ENCODE peak calls at places on chromosomes 4 and X, in six cellular contexts. Q, B, S, G, H and N are unnamed samples.

GRCh38 chr4:1712216-1713002 is at the start of gene SLBP:
- DNase-seq in Q (peak; percentile 93), B (peak; percentile 91), S (peak; percentile 92), G (peak; percentile 64), H (peak; percentile 90), N (peak; percentile 83)

GRCh38 chrX:41973208-41973607 is 49.9 kb upstream of the CASK start:
- DNase-seq in Q (no peak), B (no peak), S (no peak), G (no peak), H (no peak), N (no peak)

GRCh38 chr4:128553665-128554515 is 255.6 kb upstream of the JADE1 start:
- DNase-seq in Q (no peak), B (no peak), S (no peak), G (no peak), H (no peak), N (no peak)

GRCh38 chr4:55793479-55793878 is 26.1 kb upstream of the EXOC1L start:
- DNase-seq in Q (no peak), B (no peak), S (no peak), G (no peak), H (no peak), N (no peak)

GRCh38 chr4:152945639-152946038 is 9.5 kb downstream of the FHDC1 start:
- DNase-seq in Q (no peak), B (no peak), S (no peak), G (no peak), H (no peak), N (no peak)

GRCh38 chrX:100939336-100939735 is 10.6 kb upstream of the XKRX start:
- DNase-seq in Q (no peak), B (no peak), S (no peak), G (no peak), H (no peak), N (no peak)

GRCh38 chrX:46571423-46572294 is 1.9 kb upstream of the CHST7 start:
- DNase-seq in Q (no peak), B (peak; percentile 25), S (no peak), G (no peak), H (no peak), N (no peak)

GRCh38 chr4:26113339-26113940 is 199.4 kb downstream of the SMIM20 start:
- DNase-seq in Q (no peak), B (no peak), S (no peak), G (no peak), H (no peak), N (no peak)

GRCh38 chr4:168587326-168588125 is 90.7 kb downstream of the PALLD start:
- DNase-seq in Q (peak; percentile 89), B (no peak), S (no peak), G (no peak), H (no peak), N (no peak)

GRCh38 chr4:130090427-130090826 is 994.5 kb downstream of the C4orf33 start:
- DNase-seq in Q (no peak), B (no peak), S (no peak), G (no peak), H (no peak), N (no peak)

GRCh38 chrX:129930941-129931410 is 25.0 kb downstream of the UTP14A start:
- DNase-seq in Q (no peak), B (no peak), S (no peak), G (no peak), H (no peak), N (no peak)

GRCh38 chr4:7067147-7067522 is 729 bp downstream of the GRPEL1 start:
- DNase-seq in Q (no peak), B (peak; percentile 40), S (no peak), G (no peak), H (no peak), N (no peak)

GRCh38 chrX:117995378-117995777 is 121.2 kb downstream of the KLHL13 start:
- DNase-seq in Q (no peak), B (no peak), S (no peak), G (no peak), H (no peak), N (no peak)

GRCh38 chr4:76584235-76585152 is 149.5 kb downstream of the SHROOM3 start:
- DNase-seq in Q (no peak), B (no peak), S (no peak), G (no peak), H (no peak), N (no peak)

GRCh38 chr4:169282429-169283113 is 11.8 kb upstream of the SH3RF1 start:
- DNase-seq in Q (no peak), B (no peak), S (no peak), G (no peak), H (no peak), N (no peak)

GRCh38 chr4:184385705-184386141 is 88.6 kb downstream of the IRF2 start:
- DNase-seq in Q (no peak), B (peak; percentile 92), S (no peak), G (no peak), H (no peak), N (no peak)

GRCh38 chrX:106862972-106863688 is 40.0 kb downstream of the RIPPLY1 start:
- DNase-seq in Q (peak; percentile 1), B (peak; percentile 3), S (no peak), G (peak; percentile 15), H (no peak), N (peak; percentile 18)

GRCh38 chrX:68354869-68355628 is 78.2 kb downstream of the OPHN1 start:
- DNase-seq in Q (no peak), B (no peak), S (no peak), G (no peak), H (no peak), N (no peak)

GRCh38 chr4:146916479-146917076 is 29.1 kb downstream of the TTC29 start:
- DNase-seq in Q (peak; percentile 26), B (peak; percentile 10), S (peak; percentile 25), G (no peak), H (peak; percentile 2), N (peak; percentile 6)

GRCh38 chr4:42306221-42307109 is 90.8 kb upstream of the SHISA3 start:
- DNase-seq in Q (no peak), B (no peak), S (no peak), G (no peak), H (no peak), N (no peak)

GRCh38 chr4:37890501-37891220 is at the start of gene TBC1D1:
- DNase-seq in Q (no peak), B (no peak), S (no peak), G (no peak), H (no peak), N (no peak)

GRCh38 chr4:180798016-180798574 is 1445.1 kb upstream of the TENM3 start:
- DNase-seq in Q (no peak), B (no peak), S (no peak), G (no peak), H (no peak), N (no peak)

GRCh38 chrX:13646154-13646549 is 6.8 kb upstream of the TCEANC start:
- DNase-seq in Q (peak; percentile 24), B (peak; percentile 30), S (peak; percentile 22), G (peak; percentile 15), H (no peak), N (peak; percentile 54)

DNA sequence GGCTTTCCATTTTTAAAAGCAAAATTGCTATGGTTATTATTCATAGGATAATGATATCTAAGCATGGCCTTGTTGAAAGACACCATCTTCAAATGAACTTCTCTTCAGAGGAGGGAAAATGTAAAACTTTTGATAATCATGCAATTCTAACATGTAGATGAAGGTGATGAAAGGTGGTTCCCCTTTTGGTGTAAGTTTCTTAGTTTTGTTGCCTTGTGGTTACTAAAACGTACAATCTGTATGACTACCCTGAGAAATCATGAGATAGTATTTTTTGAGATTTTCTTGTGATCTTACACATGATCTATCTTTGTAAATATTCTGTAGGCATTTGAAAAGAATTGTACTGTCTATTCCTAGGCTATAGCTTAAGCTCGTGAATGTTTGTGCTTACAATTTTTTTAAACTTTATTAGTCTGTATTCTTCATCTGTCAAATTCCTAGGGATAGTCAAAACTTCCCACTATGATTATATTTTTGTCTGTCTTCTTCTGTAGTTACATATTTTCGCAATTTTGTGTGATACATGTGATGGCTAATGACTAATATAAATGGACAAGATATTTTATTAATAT is 47.5 kb downstream of the PTPN13 start:
- DNase-seq in Q (no peak), B (no peak), S (no peak), G (no peak), H (no peak), N (no peak)
- TF ChIP-seq YY1 in Q (no peak), B (no peak), S (no peak), G (no peak), H (no peak), N (no peak)

GRCh38 chr4:78953231-78953630 is 14.0 kb upstream of the PAQR3 start:
- DNase-seq in Q (no peak), B (no peak), S (no peak), G (no peak), H (no peak), N (no peak)

GRCh38 chr4:78956979-78957378 is 17.7 kb upstream of the PAQR3 start:
- DNase-seq in Q (no peak), B (no peak), S (no peak), G (no peak), H (no peak), N (no peak)

GRCh38 chr4:78949735-78950134 is 10.5 kb upstream of the PAQR3 start:
- DNase-seq in Q (no peak), B (no peak), S (no peak), G (no peak), H (no peak), N (no peak)

GRCh38 chr4:78954048-78954666 is 14.9 kb upstream of the PAQR3 start:
- DNase-seq in Q (peak; percentile 23), B (peak; percentile 9), S (peak; percentile 32), G (no peak), H (no peak), N (no peak)

DNA sequence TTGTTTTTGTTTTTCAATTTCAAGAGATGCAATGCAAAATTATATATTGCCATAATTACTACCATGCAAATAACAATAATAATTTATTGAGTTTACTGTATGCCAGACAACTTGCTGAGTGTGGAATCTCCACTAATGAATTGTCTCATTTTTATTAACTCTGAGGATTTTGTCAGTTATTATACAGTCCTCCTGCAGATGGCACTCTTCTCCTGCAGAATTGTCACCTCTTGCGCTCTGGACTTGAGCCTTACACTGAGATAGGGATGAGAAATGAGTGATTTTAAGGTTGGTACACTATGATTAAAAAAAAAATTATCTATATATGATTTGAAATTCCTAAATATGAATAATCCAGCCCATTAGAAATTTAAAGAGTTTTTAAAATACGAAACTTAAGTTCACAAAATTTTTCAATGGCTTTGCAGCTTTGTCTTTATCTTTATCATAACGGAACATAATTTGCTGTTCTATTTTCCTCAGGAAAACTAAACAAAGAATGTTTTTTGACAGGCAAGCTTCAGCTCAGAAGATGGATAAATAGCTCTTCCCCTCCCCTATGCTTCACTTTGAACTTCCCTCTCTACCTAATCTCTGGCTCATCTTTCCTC is 12.7 kb upstream of the PAQR3 start:
- DNase-seq in Q (peak; percentile 32), B (peak; percentile 33), S (peak; percentile 56), G (no peak), H (no peak), N (no peak)
- TF ChIP-seq YY1 in Q (no peak), B (no peak), S (no peak), G (no peak), H (no peak), N (no peak)

DNA sequence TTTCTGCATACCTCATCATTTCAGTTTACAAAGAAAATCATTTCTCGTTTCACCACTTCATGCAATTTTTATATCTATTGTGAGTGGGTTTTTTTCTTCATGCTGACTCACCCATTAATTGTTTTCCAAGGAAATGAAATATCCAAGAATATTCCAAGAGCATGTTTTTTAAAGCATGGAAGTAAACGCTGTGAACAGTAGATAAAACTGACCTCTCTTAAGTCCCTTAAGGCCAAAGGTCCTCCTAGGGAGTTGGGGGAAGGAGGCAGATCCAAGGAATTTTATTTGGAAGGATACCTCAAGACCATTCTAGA is 2.6 kb upstream of the APBB2 start:
- DNase-seq in Q (no peak), B (no peak), S (no peak), G (no peak), H (no peak), N (no peak)
- TF ChIP-seq YY1 in Q (no peak), B (no peak), S (no peak), G (no peak), H (no peak), N (no peak)

GRCh38 chrX:154048398-154048797 is 28.7 kb upstream of the IRAK1 start:
- DNase-seq in Q (no peak), B (no peak), S (no peak), G (no peak), H (no peak), N (no peak)
- TF ChIP-seq YY1 in Q (no peak), B (no peak), S (no peak), G (no peak), H (no peak), N (no peak)